ENCODE peak calls at places on chromosomes 11 and 22, in four cellular contexts. W is activated gamma-delta T cell treated with Interleukin-2 at 50 U/mL for 16 hours, Z is suprapubic skin, P is heart right ventricle. O is an unnamed sample.

GRCh38 chr22:47899894-47900293 is 1137.4 kb downstream of the TBC1D22A start:
- DNase-seq in W (no peak), Z (no peak), P (no peak), O (no peak)

GRCh38 chr22:39746600-39747262 is 146.8 kb downstream of the ENTHD1 start:
- DNase-seq in W (no peak), Z (no peak), P (no peak), O (no peak)

GRCh38 chr11:59142530-59143507 is at the start of gene FAM111A:
- DNase-seq in W (peak), Z (peak), P (peak), O (peak)

GRCh38 chr11:32317646-32318045 is 117.7 kb downstream of the WT1 start:
- DNase-seq in W (no peak), Z (no peak), P (no peak), O (no peak)

GRCh38 chr11:63765688-63766241 is 2.8 kb downstream of the ZFTA start:
- DNase-seq in W (no peak), Z (peak), P (peak), O (peak)

GRCh38 chr22:49925525-49926128 is 7.2 kb downstream of the CRELD2 start:
- DNase-seq in W (peak), Z (no peak), P (no peak), O (no peak)

GRCh38 chr11:95680169-95680929 is 109.2 kb downstream of the FAM76B start:
- DNase-seq in W (no peak), Z (no peak), P (no peak), O (no peak)

GRCh38 chr11:102685769-102686168 is 19.8 kb downstream of the MMP27 start:
- DNase-seq in W (no peak), Z (no peak), P (no peak), O (no peak)

GRCh38 chr22:38214248-38215056 is 12.7 kb downstream of the MAFF start:
- DNase-seq in W (peak), Z (no peak), P (peak), O (peak)

GRCh38 chr22:44645083-44645482 is 56.9 kb upstream of the PRR5 start:
- DNase-seq in W (no peak), Z (no peak), P (no peak), O (no peak)

GRCh38 chr11:12127206-12127898 is 17.0 kb downstream of the MICAL2 start:
- DNase-seq in W (no peak), Z (no peak), P (no peak), O (no peak)